ENCODE peak calls at places on chromosomes 3 and 15, in six cellular contexts. Y is fibroblast of pulmonary artery, F is right atrium auricular region, L is GM12878, T is fibroblast of mammary gland, D is sigmoid colon. E is an unnamed sample.

GRCh38 chr3:129382366-129382765 is 46.1 kb downstream of the EFCAB12 start:
- DNase-seq in Y (no peak), F (no peak), L (no peak), T (no peak), D (no peak), E (no peak)

GRCh38 chr3:156317457-156317856 is 197.1 kb downstream of the KCNAB1 start:
- DNase-seq in Y (peak; percentile 63), F (no peak), L (no peak), T (peak; percentile 80), D (no peak), E (no peak)

GRCh38 chr15:67981118-67981685 is 72.9 kb upstream of the PIAS1 start:
- DNase-seq in Y (no peak), F (no peak), L (no peak), T (no peak), D (no peak), E (no peak)

GRCh38 chr3:37521403-37521802 is 340.3 kb upstream of the CTDSPL start:
- DNase-seq in Y (no peak), F (no peak), L (no peak), T (no peak), D (no peak), E (no peak)

GRCh38 chr3:141096981-141097380 is 45.8 kb downstream of the SPSB4 start:
- DNase-seq in Y (no peak), F (no peak), L (no peak), T (no peak), D (no peak), E (no peak)

GRCh38 chr3:173920386-173920785 is 522.8 kb downstream of the NLGN1 start:
- DNase-seq in Y (no peak), F (no peak), L (no peak), T (peak; percentile 3), D (no peak), E (no peak)

GRCh38 chr3:177338697-177339219 is 141.5 kb upstream of the TBL1XR1 start:
- DNase-seq in Y (peak; percentile 85), F (no peak), L (no peak), T (peak; percentile 54), D (no peak), E (no peak)

GRCh38 chr3:181711325-181712135 is at the start of gene SOX2:
- DNase-seq in Y (peak; percentile 39), F (no peak), L (no peak), T (peak; percentile 21), D (peak; percentile 79), E (no peak)

GRCh38 chr15:39874890-39875549 is 45.0 kb downstream of the GPR176 start:
- DNase-seq in Y (peak; percentile 72), F (no peak), L (no peak), T (peak; percentile 69), D (no peak), E (no peak)

GRCh38 chr3:73041537-73041936 is 19.9 kb upstream of the EBLN2 start:
- DNase-seq in Y (no peak), F (no peak), L (no peak), T (no peak), D (no peak), E (no peak)

GRCh38 chr3:149016242-149016641 is 24.9 kb downstream of the GYG1 start:
- DNase-seq in Y (no peak), F (no peak), L (no peak), T (peak; percentile 27), D (no peak), E (no peak)

GRCh38 chr3:10518506-10519150 is 13.2 kb upstream of the ATP2B2 start:
- DNase-seq in Y (peak; percentile 5), F (no peak), L (no peak), T (no peak), D (peak; percentile 40), E (no peak)

GRCh38 chr15:88636039-88636438 is 2.8 kb upstream of the ISG20 start:
- DNase-seq in Y (no peak), F (no peak), L (no peak), T (no peak), D (no peak), E (no peak)

GRCh38 chr3:177646749-177647148 is 449.5 kb upstream of the TBL1XR1 start:
- DNase-seq in Y (no peak), F (no peak), L (no peak), T (no peak), D (no peak), E (no peak)

GRCh38 chr15:68465861-68466560 is 34.0 kb upstream of the ITGA11 start:
- DNase-seq in Y (peak; percentile 12), F (no peak), L (no peak), T (peak; percentile 25), D (no peak), E (no peak)

GRCh38 chr3:55244247-55244646 is 242.9 kb downstream of the WNT5A start:
- DNase-seq in Y (no peak), F (no peak), L (no peak), T (no peak), D (no peak), E (no peak)

GRCh38 chr3:177777699-177778098 is 580.4 kb upstream of the TBL1XR1 start:
- DNase-seq in Y (peak; percentile 55), F (no peak), L (peak; percentile 20), T (peak; percentile 67), D (no peak), E (peak; percentile 25)

GRCh38 chr3:106710596-106710995 is 666.6 kb upstream of the CCDC54 start:
- DNase-seq in Y (no peak), F (no peak), L (no peak), T (no peak), D (no peak), E (no peak)

GRCh38 chr3:124518350-124518749 is 211.9 kb upstream of the UMPS start:
- DNase-seq in Y (no peak), F (no peak), L (no peak), T (no peak), D (no peak), E (no peak)

GRCh38 chr3:24682141-24682547 is 187.5 kb upstream of the THRB start:
- DNase-seq in Y (peak; percentile 13), F (no peak), L (no peak), T (peak; percentile 98), D (no peak), E (no peak)

GRCh38 chr15:71781965-71782265 is 28.4 kb upstream of the NR2E3 start:
- DNase-seq in Y (no peak), F (peak; percentile 42), L (no peak), T (no peak), D (no peak), E (no peak)

GRCh38 chr15:71785996-71786395 is 24.4 kb upstream of the NR2E3 start:
- DNase-seq in Y (no peak), F (no peak), L (no peak), T (no peak), D (no peak), E (no peak)

GRCh38 chr15:71782447-71783165 is 27.7 kb upstream of the NR2E3 start:
- DNase-seq in Y (no peak), F (peak; percentile 50), L (no peak), T (no peak), D (no peak), E (no peak)

GRCh38 chr15:71786673-71787072 is 23.7 kb upstream of the NR2E3 start:
- DNase-seq in Y (no peak), F (no peak), L (no peak), T (no peak), D (no peak), E (no peak)

GRCh38 chr15:71784719-71785118 is 25.6 kb upstream of the NR2E3 start:
- DNase-seq in Y (no peak), F (no peak), L (no peak), T (no peak), D (no peak), E (no peak)
- TF ChIP-seq CTCF in Y (peak; percentile 30), F (peak; percentile 33), L (peak; percentile 48), T (peak; percentile 28), D (no peak), E (peak; percentile 66)

DNA sequence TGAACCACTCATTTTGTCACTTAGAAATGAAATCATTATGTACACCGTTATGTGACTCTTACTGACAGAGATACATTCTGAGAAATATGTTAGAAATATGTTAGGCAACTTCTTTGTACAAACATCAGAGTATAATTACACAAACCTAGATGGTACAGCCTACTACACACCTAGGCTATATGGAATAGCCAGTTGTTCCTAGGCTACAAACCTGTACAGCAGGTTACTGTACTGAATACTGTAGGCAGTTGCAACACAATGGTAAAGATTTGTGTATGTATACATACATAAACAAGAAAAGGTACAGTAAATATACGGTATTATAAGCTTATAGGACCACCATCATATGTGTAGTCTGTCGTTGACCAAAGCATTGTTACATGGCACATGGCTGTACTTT is 3.7 kb downstream of the SACM1L start:
- DNase-seq in Y (no peak), F (no peak), L (no peak), T (no peak), D (no peak), E (no peak)
- H3K4me3 ChIP-seq in Y (no peak overlapping the region), F (no peak overlapping the region), L (no peak overlapping the region), T (no peak overlapping the region), D (no peak overlapping the region), E (no peak overlapping the region)

GRCh38 chr15:38854506-38854905 is 289.9 kb upstream of the RASGRP1 start:
- DNase-seq in Y (no peak), F (no peak), L (no peak), T (no peak), D (no peak), E (no peak)

GRCh38 chr15:38859574-38859973 is 295.0 kb upstream of the RASGRP1 start:
- DNase-seq in Y (no peak), F (no peak), L (no peak), T (no peak), D (no peak), E (no peak)

GRCh38 chr15:38857814-38858213 is 293.2 kb upstream of the RASGRP1 start:
- DNase-seq in Y (no peak), F (no peak), L (no peak), T (no peak), D (no peak), E (no peak)

GRCh38 chr15:38853608-38854007 is 289.0 kb upstream of the RASGRP1 start:
- DNase-seq in Y (peak; percentile 55), F (no peak), L (no peak), T (peak; percentile 53), D (no peak), E (no peak)
- TF ChIP-seq CTCF in Y (peak; percentile 57), F (peak; percentile 26), L (peak; percentile 41), T (peak; percentile 55), D (no peak), E (peak; percentile 45)

GRCh38 chr3:29282431-29283296 is 1.8 kb downstream of the RBMS3 start:
- DNase-seq in Y (peak; percentile 79), F (no peak), L (no peak), T (peak; percentile 62), D (no peak), E (no peak)

GRCh38 chr3:29284578-29284977 is 3.7 kb downstream of the RBMS3 start:
- DNase-seq in Y (peak; percentile 31), F (no peak), L (no peak), T (no peak), D (no peak), E (no peak)

GRCh38 chr3:29283297-29283681 is 2.4 kb downstream of the RBMS3 start:
- DNase-seq in Y (peak; percentile 42), F (no peak), L (no peak), T (no peak), D (no peak), E (no peak)

GRCh38 chr3:29285356-29286070 is 4.6 kb downstream of the RBMS3 start:
- DNase-seq in Y (peak; percentile 74), F (no peak), L (no peak), T (peak; percentile 55), D (no peak), E (no peak)

DNA sequence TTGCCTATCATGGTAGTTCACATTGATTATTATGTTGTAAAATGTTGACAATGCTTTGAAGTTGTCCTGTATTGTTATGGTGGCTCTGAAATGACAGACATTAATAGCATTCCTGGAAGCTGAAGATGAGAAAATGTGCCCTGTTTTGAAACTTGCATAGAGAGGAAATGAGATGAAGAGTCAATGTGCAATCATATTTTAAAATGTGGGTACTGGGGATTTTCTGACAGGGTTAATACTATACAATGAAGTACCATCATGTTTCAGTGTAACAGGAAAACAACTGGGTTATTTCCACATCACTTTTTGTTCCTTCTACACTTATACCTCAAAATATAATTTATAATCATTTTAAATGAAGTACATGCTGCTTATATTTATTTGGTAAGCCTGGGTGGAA is 2.9 kb downstream of the RBMS3 start:
- DNase-seq in Y (peak; percentile 24), F (no peak), L (no peak), T (no peak), D (no peak), E (no peak)
- H3K4me3 ChIP-seq in Y (peak overlapping the region; percentile 84), F (peak overlapping the region; percentile 62), L (peak overlapping the region; percentile 79), T (peak overlapping the region; percentile 87), D (peak overlapping the region; percentile 55), E (no peak overlapping the region)

E was measured in GM12864.